ENCODE peak calls at places on chromosomes 16 and 17, in seven cellular contexts. E, C, P, K, O, N and Q are unnamed samples.

GRCh38 chr17:20174588-20175265 is 165.6 kb downstream of the SPECC1 start:
- DNase-seq in N (peak), C (peak), O (no peak), K (peak), E (no peak), P (no peak), Q (no peak)

GRCh38 chr17:37848690-37849616 is 75.3 kb upstream of the TBC1D3K start:
- DNase-seq in K (peak), P (peak), C (peak), N (peak), E (no peak), O (peak), Q (no peak)

GRCh38 chr17:39739020-39739884 is 1.5 kb downstream of the GRB7 start:
- DNase-seq in K (peak), C (no peak), E (peak), N (no peak), O (no peak), P (no peak), Q (peak)

GRCh38 chr17:6638046-6638908 is 2.2 kb downstream of the KIAA0753 start:
- DNase-seq in E (no peak), O (no peak), C (no peak), N (no peak), P (no peak), K (no peak), Q (no peak)

GRCh38 chr16:9549487-9549886 is 458.0 kb downstream of the HAPSTR1 start:
- DNase-seq in N (no peak), C (no peak), O (no peak), P (no peak), E (no peak), K (no peak), Q (no peak)

GRCh38 chr16:1940273-1941161 is 2.5 kb downstream of the MSRB1 start:
- DNase-seq in E (no peak), C (no peak), N (no peak), O (no peak), P (no peak), K (no peak), Q (no peak)

GRCh38 chr16:67311607-67312449 is 14.7 kb downstream of the KCTD19 start:
- DNase-seq in C (peak), K (peak), P (peak), N (peak), E (no peak), O (peak), Q (no peak)

GRCh38 chr17:68255731-68256538 is 8.1 kb downstream of the AMZ2 start:
- DNase-seq in K (no peak), P (no peak), C (no peak), E (no peak), N (no peak), O (no peak), Q (no peak)

GRCh38 chr16:51924744-51925143 is 622.2 kb downstream of the TOX3 start:
- DNase-seq in N (no peak), E (no peak), O (no peak), C (no peak), P (no peak), K (no peak), Q (no peak)

GRCh38 chr17:44130693-44131349 is 7.4 kb upstream of the HDAC5 start:
- DNase-seq in P (no peak), K (no peak), N (no peak), C (no peak), E (no peak), O (no peak), Q (no peak)

GRCh38 chr17:66351053-66351452 is 48.6 kb downstream of the PRKCA start:
- DNase-seq in P (no peak), K (peak), E (no peak), O (no peak), N (no peak), C (peak), Q (no peak)

GRCh38 chr16:3645504-3646347 is 8.8 kb upstream of the DNASE1 start:
- DNase-seq in C (peak), O (no peak), K (no peak), E (peak), P (no peak), N (peak), Q (no peak)

GRCh38 chr17:8552582-8553320 is 77.8 kb downstream of the MYH10 start:
- DNase-seq in P (no peak), K (no peak), O (peak), E (peak), N (no peak), C (peak), Q (no peak)

GRCh38 chr17:75242461-75243042 is 18.9 kb downstream of the GGA3 start:
- DNase-seq in E (no peak), O (no peak), K (no peak), C (no peak), N (no peak), P (no peak), Q (no peak)

GRCh38 chr16:13298676-13299075 is 397.3 kb downstream of the SHISA9 start:
- DNase-seq in C (no peak), O (no peak), K (no peak), E (no peak), P (no peak), N (peak), Q (no peak)

GRCh38 chr16:1056196-1056595 is 16.4 kb upstream of the SSTR5 start:
- DNase-seq in K (no peak), N (no peak), P (no peak), E (no peak), O (no peak), C (no peak), Q (no peak)

GRCh38 chr17:27315322-27315721 is 21.4 kb downstream of the WSB1 start:
- DNase-seq in E (peak), O (peak), K (peak), C (peak), N (peak), P (no peak), Q (no peak)

GRCh38 chr17:62919388-62919787 is 46.6 kb upstream of the TANC2 start:
- DNase-seq in O (no peak), N (peak), C (peak), K (no peak), E (peak), P (peak), Q (no peak)

GRCh38 chr17:3693829-3694231 is 2.1 kb downstream of the P2RX5 start:
- DNase-seq in P (no peak), N (no peak), E (no peak), K (no peak), O (no peak), C (no peak), Q (no peak)